ENCODE peak calls at places on chromosomes 11 and 22, in four cellular contexts. V is sciatic nerve, G is NCI-H1105, O is head of caudate nucleus. M is an unnamed sample.

GRCh38 chr11:88420165-88420781 is 82.7 kb upstream of the CTSC start:
- DNase-seq in V (no peak), G (no peak), O (no peak), M (no peak)

GRCh38 chr11:103051158-103051801 is 40.7 kb downstream of the DCUN1D5 start:
- DNase-seq in V (no peak), G (no peak), O (no peak), M (no peak)

GRCh38 chr11:76119032-76119431 is 87.3 kb downstream of the WNT11 start:
- DNase-seq in V (no peak), G (no peak), O (no peak), M (no peak)

GRCh38 chr11:104916442-104916841 is 18.2 kb upstream of the CASP12 start:
- DNase-seq in V (no peak), G (no peak), O (no peak), M (no peak)

GRCh38 chr22:27642104-27642800 is 159.3 kb downstream of the MN1 start:
- DNase-seq in V (peak), G (no peak), O (peak), M (no peak)

GRCh38 chr11:57049749-57050148 is 61.0 kb downstream of the OR5AK2 start:
- DNase-seq in V (no peak), G (no peak), O (no peak), M (no peak)

GRCh38 chr11:74462631-74463030 is 4.7 kb downstream of the KCNE3 start:
- DNase-seq in V (no peak), G (no peak), O (no peak), M (no peak)

GRCh38 chr11:18171377-18172000 is 1.1 kb upstream of the MRGPRX4 start:
- DNase-seq in V (no peak), G (no peak), O (no peak), M (no peak)

GRCh38 chr22:44202261-44202789 is 21.6 kb downstream of the PARVG start:
- DNase-seq in V (peak), G (no peak), O (no peak), M (no peak)

GRCh38 chr22:28438183-28438778 is 241.4 kb downstream of the TTC28 start:
- DNase-seq in V (no peak), G (peak), O (no peak), M (no peak)

GRCh38 chr11:61869636-61870428 is 21.5 kb downstream of the FADS3 start:
- DNase-seq in V (no peak), G (no peak), O (no peak), M (no peak)

GRCh38 chr22:46047841-46048595 is 71.1 kb upstream of the WNT7B start:
- DNase-seq in V (peak), G (no peak), O (peak), M (no peak)

GRCh38 chr22:32847067-32847491 is 45.6 kb downstream of the TIMP3 start:
- DNase-seq in V (no peak), G (no peak), O (no peak), M (no peak)

GRCh38 chr22:38973289-38974169 is 8.6 kb upstream of the APOBEC3B start:
- DNase-seq in V (no peak), G (no peak), O (peak), M (peak)

GRCh38 chr11:111665779-111666178 is 63.5 kb downstream of the SIK2 start:
- DNase-seq in V (no peak), G (no peak), O (no peak), M (peak)

GRCh38 chr11:45754261-45754709 is 50.7 kb upstream of the SLC35C1 start:
- DNase-seq in V (no peak), G (no peak), O (no peak), M (no peak)

GRCh38 chr11:75285776-75286360 is 45.3 kb downstream of the TPBGL start:
- DNase-seq in V (no peak), G (no peak), O (no peak), M (no peak)

GRCh38 chr11:33718441-33718840 is 17.8 kb downstream of the CD59 start:
- DNase-seq in V (no peak), G (no peak), O (no peak), M (no peak)

GRCh38 chr11:102226702-102227101 is 90.6 kb upstream of the BIRC3 start:
- DNase-seq in V (no peak), G (no peak), O (no peak), M (no peak)

GRCh38 chr22:46071451-46072029 is 78.8 kb upstream of the PPARA start:
- DNase-seq in V (peak), G (peak), O (peak), M (no peak)

M was measured in GM10248.